ENCODE peak calls at places on chromosome 2, in eight cellular contexts. P, H, L, M, Z, B, X and F are unnamed samples.

GRCh38 chr2:86412007-86412406 is 29.2 kb upstream of the KDM3A start:
- DNase-seq in P (no peak), H (no peak), L (no peak), M (no peak), Z (no peak), B (no peak), X (no peak), F (no peak)

GRCh38 chr2:46943881-46944798 is 28.5 kb upstream of the MCFD2 start:
- DNase-seq in P (peak), H (no peak), L (no peak), M (no peak), Z (no peak), B (peak), X (peak), F (peak)

GRCh38 chr2:150478206-150478974 is 9.1 kb downstream of the RND3 start:
- DNase-seq in P (no peak), H (no peak), L (peak), M (peak), Z (peak), B (no peak), X (no peak), F (no peak)

GRCh38 chr2:132774189-132774588 is 104.2 kb upstream of the LYPD1 start:
- DNase-seq in P (no peak), H (no peak), L (no peak), M (no peak), Z (peak), B (no peak), X (no peak), F (no peak)

GRCh38 chr2:99881901-99882591 is 260.3 kb downstream of the AFF3 start:
- DNase-seq in P (no peak), H (no peak), L (peak), M (peak), Z (peak), B (no peak), X (no peak), F (no peak)

GRCh38 chr2:231104115-231104713 is 20.6 kb downstream of the HTR2B start:
- DNase-seq in P (peak), H (peak), L (peak), M (peak), Z (peak), B (peak), X (peak), F (peak)

GRCh38 chr2:171400395-171400794 is 33.4 kb downstream of the METTL8 start:
- DNase-seq in P (no peak), H (no peak), L (no peak), M (no peak), Z (no peak), B (no peak), X (no peak), F (no peak)

GRCh38 chr2:20217041-20217970 is 7.6 kb downstream of the SDC1 start:
- DNase-seq in P (no peak), H (no peak), L (no peak), M (no peak), Z (peak), B (no peak), X (no peak), F (no peak)

GRCh38 chr2:190090148-190090547 is 27.6 kb upstream of the MSTN start:
- DNase-seq in P (no peak), H (no peak), L (no peak), M (no peak), Z (no peak), B (no peak), X (no peak), F (no peak)

GRCh38 chr2:174759381-174760064 is 4.7 kb downstream of the CHRNA1 start:
- DNase-seq in P (no peak), H (no peak), L (no peak), M (no peak), Z (no peak), B (no peak), X (no peak), F (no peak)

GRCh38 chr2:189797902-189798301 is 13.7 kb downstream of the PMS1 start:
- DNase-seq in P (no peak), H (no peak), L (no peak), M (no peak), Z (no peak), B (no peak), X (no peak), F (no peak)

GRCh38 chr2:96494188-96494587 is 11.0 kb downstream of the NEURL3 start:
- DNase-seq in P (no peak), H (no peak), L (no peak), M (no peak), Z (no peak), B (no peak), X (no peak), F (no peak)

GRCh38 chr2:96430394-96430988 is 74.7 kb downstream of the NEURL3 start:
- DNase-seq in P (no peak), H (no peak), L (no peak), M (no peak), Z (no peak), B (no peak), X (no peak), F (no peak)